ENCODE peak calls at places on chromosomes 1 and 21, in five cellular contexts. Y is NCI-H1092 treated with DMSO at 0.1 percent for 48 hours, I is ELR, C is T-helper 17 cell, A is endothelial cell. T is an unnamed sample.

GRCh38 chr21:36992671-36993070 is 13.8 kb upstream of the RIPPLY3 start:
- DNase-seq in A (no peak), Y (no peak), I (no peak), C (no peak), T (no peak)

GRCh38 chr1:167003711-167004110 is 14.6 kb downstream of the MAEL start:
- DNase-seq in A (no peak), Y (no peak), C (no peak), I (no peak), T (no peak)

GRCh38 chr21:32626633-32627196 is 14.5 kb upstream of the CFAP298 start:
- DNase-seq in C (no peak), A (no peak), I (peak), Y (no peak), T (no peak)

GRCh38 chr1:93374334-93375106 is 28.8 kb downstream of the DR1 start:
- DNase-seq in I (no peak), C (no peak), A (no peak), Y (no peak), T (no peak)

GRCh38 chr1:184890539-184890973 is 83.8 kb downstream of the NIBAN1 start:
- DNase-seq in I (peak), A (no peak), Y (no peak), C (no peak), T (peak)

GRCh38 chr1:244773513-244773912 is 61.9 kb upstream of the COX20 start:
- DNase-seq in I (no peak), A (no peak), Y (no peak), C (no peak), T (no peak)

GRCh38 chr1:224637510-224637909 is 21.4 kb downstream of the CNIH3 start:
- DNase-seq in Y (no peak), A (no peak), I (peak), C (no peak), T (no peak)

GRCh38 chr1:184350573-184350972 is 36.3 kb upstream of the C1orf21 start:
- DNase-seq in I (no peak), A (no peak), Y (no peak), C (no peak), T (no peak)

GRCh38 chr1:240455228-240455821 is 156.6 kb downstream of the GREM2 start:
- DNase-seq in Y (no peak), A (peak), I (peak), C (no peak), T (no peak)

GRCh38 chr1:91696321-91696720 is 189.6 kb downstream of the TGFBR3 start:
- DNase-seq in C (no peak), I (no peak), A (no peak), Y (no peak), T (no peak)

GRCh38 chr1:61191140-61191720 is 108.9 kb downstream of the NFIA start:
- DNase-seq in C (no peak), I (no peak), A (no peak), Y (no peak), T (no peak)

T was measured in small intestine.